ENCODE peak calls at places on chromosomes 13 and 19, in five cellular contexts. I, M, Q, V and L are unnamed samples.

GRCh38 chr13:50893211-50893852 is 16.3 kb upstream of the RNASEH2B start:
- DNase-seq in I (no peak), M (peak; percentile 51), Q (no peak), V (no peak), L (no peak)

GRCh38 chr13:80783926-80784325 is 443.0 kb upstream of the SPRY2 start:
- DNase-seq in I (no peak), M (no peak), Q (no peak), V (peak; percentile 24), L (peak; percentile 6)

GRCh38 chr13:111175372-111175771 is 60.3 kb downstream of the ARHGEF7 start:
- DNase-seq in I (no peak), M (no peak), Q (no peak), V (no peak), L (no peak)

GRCh38 chr13:37656247-37656940 is 57.8 kb upstream of the POSTN start:
- DNase-seq in I (no peak), M (no peak), Q (no peak), V (no peak), L (no peak)

GRCh38 chr13:22061371-22061805 is 390.5 kb downstream of the FGF9 start:
- DNase-seq in I (no peak), M (no peak), Q (no peak), V (no peak), L (peak; percentile 54)

GRCh38 chr13:107864543-107865460 is 350.5 kb downstream of the LIG4 start:
- DNase-seq in I (no peak), M (peak; percentile 44), Q (peak; percentile 37), V (no peak), L (peak; percentile 45)

GRCh38 chr19:17522988-17523872 is 11.8 kb downstream of the PGLS start:
- DNase-seq in I (peak; percentile 32), M (peak; percentile 91), Q (peak; percentile 75), V (peak; percentile 56), L (peak; percentile 75)

GRCh38 chr13:80361298-80361697 is 20.4 kb upstream of the SPRY2 start:
- DNase-seq in I (no peak), M (no peak), Q (no peak), V (no peak), L (no peak)

GRCh38 chr19:51246153-51246552 is 4.7 kb upstream of the SIGLECL1 start:
- DNase-seq in I (no peak), M (no peak), Q (no peak), V (no peak), L (no peak)

GRCh38 chr13:59856281-59856810 is 307.4 kb downstream of the DIAPH3 start:
- DNase-seq in I (no peak), M (no peak), Q (no peak), V (no peak), L (no peak)

GRCh38 chr13:80235559-80236296 is 105.2 kb downstream of the SPRY2 start:
- DNase-seq in I (no peak), M (no peak), Q (peak; percentile 31), V (no peak), L (no peak)

GRCh38 chr19:14473073-14473790 is 1.9 kb downstream of the PTGER1 start:
- DNase-seq in I (peak; percentile 29), M (no peak), Q (no peak), V (no peak), L (no peak)

GRCh38 chr19:29524912-29525870 is 603 bp upstream of the VSTM2B start:
- DNase-seq in I (peak; percentile 76), M (no peak), Q (peak; percentile 53), V (peak; percentile 9), L (no peak)

GRCh38 chr13:39451301-39451700 is 151.7 kb downstream of the LHFPL6 start:
- DNase-seq in I (no peak), M (no peak), Q (peak; percentile 43), V (no peak), L (peak; percentile 19)

GRCh38 chr19:47379398-47379938 is 30.4 kb downstream of the DHX34 start:
- DNase-seq in I (peak; percentile 70), M (no peak), Q (peak; percentile 52), V (no peak), L (peak; percentile 73)